ENCODE peak calls at places on chromosomes 5 and 9, in eight cellular contexts. One of them, this sample, is unnamed.

GRCh38 chr5:74063346-74063745 is 437.4 kb downstream of the ARHGEF28 start:
- DNase-seq in nucleus accumbens: no peak
- DNase-seq in T-helper 2 cell: no peak
- DNase-seq in HS-5: no peak
- DNase-seq in effector CD8-positive, alpha-beta T cell: no peak
- DNase-seq in DMS53: no peak
- DNase-seq in HCEC 1CT: no peak
- DNase-seq in activated T-helper 1 cell treated with Interleukin-2 at 50 U/mL for 16 hours: no peak
- DNase-seq in this sample: no peak

GRCh38 chr5:14254686-14255085 is 111.5 kb downstream of the TRIO start:
- DNase-seq in DMS53: no peak
- DNase-seq in effector CD8-positive, alpha-beta T cell: no peak
- DNase-seq in nucleus accumbens: no peak
- DNase-seq in HS-5: no peak
- DNase-seq in T-helper 2 cell: no peak
- DNase-seq in HCEC 1CT: no peak
- DNase-seq in activated T-helper 1 cell treated with Interleukin-2 at 50 U/mL for 16 hours: no peak
- DNase-seq in this sample: no peak

GRCh38 chr5:21834863-21835262 is 1018.3 kb downstream of the CDH12 start:
- DNase-seq in DMS53: no peak
- DNase-seq in T-helper 2 cell: no peak
- DNase-seq in HS-5: no peak
- DNase-seq in nucleus accumbens: no peak
- DNase-seq in HCEC 1CT: no peak
- DNase-seq in activated T-helper 1 cell treated with Interleukin-2 at 50 U/mL for 16 hours: no peak
- DNase-seq in effector CD8-positive, alpha-beta T cell: no peak
- DNase-seq in this sample: no peak

GRCh38 chr5:169244812-169245211 is 56.1 kb downstream of the SLIT3 start:
- DNase-seq in HS-5: no peak
- DNase-seq in T-helper 2 cell: no peak
- DNase-seq in nucleus accumbens: no peak
- DNase-seq in DMS53: no peak
- DNase-seq in effector CD8-positive, alpha-beta T cell: no peak
- DNase-seq in HCEC 1CT: no peak
- DNase-seq in activated T-helper 1 cell treated with Interleukin-2 at 50 U/mL for 16 hours: no peak
- DNase-seq in this sample: no peak

GRCh38 chr9:126516936-126517750 is 96.6 kb upstream of the LMX1B start:
- DNase-seq in effector CD8-positive, alpha-beta T cell: no peak
- DNase-seq in HS-5: peak; percentile 39
- DNase-seq in nucleus accumbens: no peak
- DNase-seq in HCEC 1CT: peak; percentile 34
- DNase-seq in DMS53: peak; percentile 72
- DNase-seq in T-helper 2 cell: peak; percentile 23
- DNase-seq in activated T-helper 1 cell treated with Interleukin-2 at 50 U/mL for 16 hours: no peak
- DNase-seq in this sample: no peak

GRCh38 chr5:95810305-95811125 is 12.0 kb downstream of the GLRX start:
- DNase-seq in HCEC 1CT: no peak
- DNase-seq in activated T-helper 1 cell treated with Interleukin-2 at 50 U/mL for 16 hours: no peak
- DNase-seq in effector CD8-positive, alpha-beta T cell: no peak
- DNase-seq in T-helper 2 cell: no peak
- DNase-seq in DMS53: no peak
- DNase-seq in nucleus accumbens: no peak
- DNase-seq in HS-5: no peak
- DNase-seq in this sample: no peak

GRCh38 chr5:170273968-170274710 is 23.4 kb downstream of the LCP2 start:
- DNase-seq in T-helper 2 cell: peak; percentile 47
- DNase-seq in HS-5: no peak
- DNase-seq in HCEC 1CT: no peak
- DNase-seq in effector CD8-positive, alpha-beta T cell: peak; percentile 38
- DNase-seq in DMS53: peak; percentile 6
- DNase-seq in nucleus accumbens: no peak
- DNase-seq in activated T-helper 1 cell treated with Interleukin-2 at 50 U/mL for 16 hours: no peak
- DNase-seq in this sample: peak; percentile 15

GRCh38 chr9:131885144-131885609 is 145.3 kb upstream of the RAPGEF1 start:
- DNase-seq in nucleus accumbens: no peak
- DNase-seq in activated T-helper 1 cell treated with Interleukin-2 at 50 U/mL for 16 hours: no peak
- DNase-seq in HS-5: no peak
- DNase-seq in DMS53: no peak
- DNase-seq in HCEC 1CT: no peak
- DNase-seq in effector CD8-positive, alpha-beta T cell: no peak
- DNase-seq in T-helper 2 cell: no peak
- DNase-seq in this sample: no peak

GRCh38 chr5:165495829-165496380 is 1990.5 kb downstream of the MAT2B start:
- DNase-seq in HS-5: no peak
- DNase-seq in effector CD8-positive, alpha-beta T cell: no peak
- DNase-seq in nucleus accumbens: no peak
- DNase-seq in activated T-helper 1 cell treated with Interleukin-2 at 50 U/mL for 16 hours: no peak
- DNase-seq in HCEC 1CT: no peak
- DNase-seq in T-helper 2 cell: no peak
- DNase-seq in DMS53: no peak
- DNase-seq in this sample: no peak

GRCh38 chr9:75644649-75645048 is 245.8 kb upstream of the PCSK5 start:
- DNase-seq in nucleus accumbens: no peak
- DNase-seq in activated T-helper 1 cell treated with Interleukin-2 at 50 U/mL for 16 hours: no peak
- DNase-seq in HS-5: no peak
- DNase-seq in HCEC 1CT: no peak
- DNase-seq in T-helper 2 cell: no peak
- DNase-seq in DMS53: no peak
- DNase-seq in effector CD8-positive, alpha-beta T cell: no peak
- DNase-seq in this sample: no peak

GRCh38 chr5:133925866-133926488 is 42.4 kb downstream of the C5orf15 start:
- DNase-seq in DMS53: peak; percentile 36
- DNase-seq in HS-5: no peak
- DNase-seq in nucleus accumbens: no peak
- DNase-seq in T-helper 2 cell: no peak
- DNase-seq in effector CD8-positive, alpha-beta T cell: no peak
- DNase-seq in activated T-helper 1 cell treated with Interleukin-2 at 50 U/mL for 16 hours: no peak
- DNase-seq in HCEC 1CT: no peak
- DNase-seq in this sample: no peak

GRCh38 chr5:154646841-154647759 is 108.1 kb upstream of the LARP1 start:
- DNase-seq in nucleus accumbens: no peak
- DNase-seq in T-helper 2 cell: no peak
- DNase-seq in HCEC 1CT: no peak
- DNase-seq in HS-5: no peak
- DNase-seq in effector CD8-positive, alpha-beta T cell: peak; percentile 21
- DNase-seq in DMS53: peak; percentile 99
- DNase-seq in activated T-helper 1 cell treated with Interleukin-2 at 50 U/mL for 16 hours: no peak
- DNase-seq in this sample: peak; percentile 75

GRCh38 chr5:127648997-127649550 is at the start of gene CTXN3:
- DNase-seq in HCEC 1CT: no peak
- DNase-seq in nucleus accumbens: no peak
- DNase-seq in activated T-helper 1 cell treated with Interleukin-2 at 50 U/mL for 16 hours: no peak
- DNase-seq in T-helper 2 cell: no peak
- DNase-seq in effector CD8-positive, alpha-beta T cell: no peak
- DNase-seq in DMS53: peak; percentile 92
- DNase-seq in HS-5: no peak
- DNase-seq in this sample: peak; percentile 39

GRCh38 chr5:55865831-55866230 is 14.7 kb downstream of the IL31RA start:
- DNase-seq in nucleus accumbens: no peak
- DNase-seq in DMS53: no peak
- DNase-seq in effector CD8-positive, alpha-beta T cell: no peak
- DNase-seq in T-helper 2 cell: no peak
- DNase-seq in activated T-helper 1 cell treated with Interleukin-2 at 50 U/mL for 16 hours: no peak
- DNase-seq in HS-5: no peak
- DNase-seq in HCEC 1CT: no peak
- DNase-seq in this sample: no peak

GRCh38 chr5:101943784-101944183 is 352.3 kb downstream of the SLCO4C1 start:
- DNase-seq in nucleus accumbens: no peak
- DNase-seq in HS-5: no peak
- DNase-seq in HCEC 1CT: no peak
- DNase-seq in effector CD8-positive, alpha-beta T cell: no peak
- DNase-seq in T-helper 2 cell: no peak
- DNase-seq in DMS53: peak; percentile 23
- DNase-seq in activated T-helper 1 cell treated with Interleukin-2 at 50 U/mL for 16 hours: no peak
- DNase-seq in this sample: no peak

GRCh38 chr5:132228241-132229035 is 785 bp upstream of the P4HA2 start:
- DNase-seq in HS-5: no peak
- DNase-seq in T-helper 2 cell: no peak
- DNase-seq in effector CD8-positive, alpha-beta T cell: no peak
- DNase-seq in activated T-helper 1 cell treated with Interleukin-2 at 50 U/mL for 16 hours: no peak
- DNase-seq in nucleus accumbens: no peak
- DNase-seq in DMS53: no peak
- DNase-seq in HCEC 1CT: no peak
- DNase-seq in this sample: no peak

GRCh38 chr9:12884736-12885395 is 110.0 kb downstream of the LURAP1L start:
- DNase-seq in nucleus accumbens: no peak
- DNase-seq in activated T-helper 1 cell treated with Interleukin-2 at 50 U/mL for 16 hours: no peak
- DNase-seq in HCEC 1CT: peak; percentile 92
- DNase-seq in effector CD8-positive, alpha-beta T cell: no peak
- DNase-seq in DMS53: peak; percentile 41
- DNase-seq in HS-5: peak; percentile 78
- DNase-seq in T-helper 2 cell: no peak
- DNase-seq in this sample: peak; percentile 84

GRCh38 chr5:123264399-123264798 is 158.8 kb downstream of the CEP120 start:
- DNase-seq in effector CD8-positive, alpha-beta T cell: no peak
- DNase-seq in DMS53: no peak
- DNase-seq in activated T-helper 1 cell treated with Interleukin-2 at 50 U/mL for 16 hours: no peak
- DNase-seq in HCEC 1CT: no peak
- DNase-seq in T-helper 2 cell: no peak
- DNase-seq in HS-5: no peak
- DNase-seq in nucleus accumbens: no peak
- DNase-seq in this sample: no peak

GRCh38 chr5:101717729-101718128 is 578.4 kb downstream of the SLCO4C1 start:
- DNase-seq in HCEC 1CT: no peak
- DNase-seq in activated T-helper 1 cell treated with Interleukin-2 at 50 U/mL for 16 hours: no peak
- DNase-seq in HS-5: no peak
- DNase-seq in effector CD8-positive, alpha-beta T cell: no peak
- DNase-seq in DMS53: no peak
- DNase-seq in nucleus accumbens: no peak
- DNase-seq in T-helper 2 cell: no peak
- DNase-seq in this sample: no peak

GRCh38 chr9:79757906-79758669 is 186.3 kb downstream of the TLE4 start:
- DNase-seq in HCEC 1CT: peak; percentile 54
- DNase-seq in T-helper 2 cell: no peak
- DNase-seq in HS-5: no peak
- DNase-seq in DMS53: peak; percentile 33
- DNase-seq in nucleus accumbens: no peak
- DNase-seq in effector CD8-positive, alpha-beta T cell: no peak
- DNase-seq in activated T-helper 1 cell treated with Interleukin-2 at 50 U/mL for 16 hours: no peak
- DNase-seq in this sample: no peak

GRCh38 chr5:116389601-116390000 is 185.0 kb downstream of the SEMA6A start:
- DNase-seq in T-helper 2 cell: no peak
- DNase-seq in effector CD8-positive, alpha-beta T cell: no peak
- DNase-seq in DMS53: no peak
- DNase-seq in nucleus accumbens: no peak
- DNase-seq in activated T-helper 1 cell treated with Interleukin-2 at 50 U/mL for 16 hours: no peak
- DNase-seq in HS-5: no peak
- DNase-seq in HCEC 1CT: no peak
- DNase-seq in this sample: no peak

GRCh38 chr9:89185980-89186379 is 7.4 kb upstream of the SHC3 start:
- DNase-seq in nucleus accumbens: no peak
- DNase-seq in activated T-helper 1 cell treated with Interleukin-2 at 50 U/mL for 16 hours: no peak
- DNase-seq in HCEC 1CT: peak; percentile 29
- DNase-seq in DMS53: peak; percentile 8
- DNase-seq in effector CD8-positive, alpha-beta T cell: no peak
- DNase-seq in T-helper 2 cell: no peak
- DNase-seq in HS-5: no peak
- DNase-seq in this sample: peak; percentile 9

GRCh38 chr5:58505971-58506640 is 14.9 kb downstream of the GAPT start:
- DNase-seq in HS-5: no peak
- DNase-seq in T-helper 2 cell: no peak
- DNase-seq in HCEC 1CT: no peak
- DNase-seq in nucleus accumbens: no peak
- DNase-seq in activated T-helper 1 cell treated with Interleukin-2 at 50 U/mL for 16 hours: no peak
- DNase-seq in DMS53: no peak
- DNase-seq in effector CD8-positive, alpha-beta T cell: no peak
- DNase-seq in this sample: no peak

GRCh38 chr5:55638455-55638854 is 73.7 kb downstream of the SLC38A9 start:
- DNase-seq in HS-5: no peak
- DNase-seq in T-helper 2 cell: no peak
- DNase-seq in HCEC 1CT: peak; percentile 19
- DNase-seq in effector CD8-positive, alpha-beta T cell: no peak
- DNase-seq in DMS53: peak; percentile 33
- DNase-seq in nucleus accumbens: no peak
- DNase-seq in activated T-helper 1 cell treated with Interleukin-2 at 50 U/mL for 16 hours: no peak
- DNase-seq in this sample: no peak

GRCh38 chr5:54491326-54491725 is 26.2 kb upstream of the SNX18 start:
- DNase-seq in activated T-helper 1 cell treated with Interleukin-2 at 50 U/mL for 16 hours: no peak
- DNase-seq in DMS53: no peak
- DNase-seq in effector CD8-positive, alpha-beta T cell: no peak
- DNase-seq in T-helper 2 cell: no peak
- DNase-seq in HS-5: no peak
- DNase-seq in nucleus accumbens: no peak
- DNase-seq in HCEC 1CT: peak; percentile 38
- DNase-seq in this sample: no peak

GRCh38 chr5:112529525-112529924 is 110.4 kb upstream of the EPB41L4A start:
- DNase-seq in HCEC 1CT: no peak
- DNase-seq in activated T-helper 1 cell treated with Interleukin-2 at 50 U/mL for 16 hours: no peak
- DNase-seq in effector CD8-positive, alpha-beta T cell: no peak
- DNase-seq in HS-5: no peak
- DNase-seq in nucleus accumbens: no peak
- DNase-seq in DMS53: peak; percentile 73
- DNase-seq in T-helper 2 cell: no peak
- DNase-seq in this sample: peak; percentile 30

This sample was measured in HT-29.